ENCODE peak calls at places on chromosomes 11 and 22, in eight cellular contexts. V, A, E, Z, P, K, H and U are unnamed samples.

GRCh38 chr11:130037058-130037457 is 32.6 kb upstream of the APLP2 start:
- DNase-seq in K (no peak), H (no peak), Z (no peak), V (no peak), A (no peak), E (peak; percentile 73), P (no peak), U (peak; percentile 95)

GRCh38 chr11:115527534-115528125 is 23.4 kb upstream of the CADM1 start:
- DNase-seq in Z (no peak), H (no peak), A (no peak), E (peak; percentile 48), K (no peak), P (no peak), V (peak; percentile 40), U (no peak)

GRCh38 chr11:119320593-119321524 is 3.9 kb upstream of the MCAM start:
- DNase-seq in Z (no peak), E (peak; percentile 67), V (peak; percentile 70), K (peak; percentile 60), A (peak; percentile 78), P (peak; percentile 79), H (peak; percentile 74), U (no peak)

GRCh38 chr11:6925636-6926207 is 504 bp upstream of the ZNF215 start:
- DNase-seq in A (no peak), V (peak; percentile 52), P (peak; percentile 39), Z (no peak), K (no peak), E (peak; percentile 8), H (no peak), U (no peak)

GRCh38 chr11:72584293-72584921 is 89.8 kb downstream of the PDE2A start:
- DNase-seq in H (no peak), Z (peak; percentile 15), A (peak; percentile 29), E (no peak), V (peak; percentile 86), K (no peak), P (no peak), U (no peak)

GRCh38 chr11:75498556-75499255 is 27.0 kb downstream of the GDPD5 start:
- DNase-seq in Z (no peak), V (no peak), E (no peak), P (no peak), K (no peak), A (no peak), H (no peak), U (no peak)

GRCh38 chr22:20808844-20809243 is 34.9 kb downstream of the SERPIND1 start:
- DNase-seq in A (no peak), H (no peak), P (no peak), E (no peak), V (no peak), K (no peak), Z (no peak), U (no peak)

GRCh38 chr11:5689551-5689983 is at the start of gene TRIM22:
- DNase-seq in H (peak; percentile 74), K (peak; percentile 6), E (peak; percentile 32), V (peak; percentile 52), A (peak; percentile 61), Z (no peak), P (peak; percentile 90), U (peak; percentile 20)

GRCh38 chr11:76653674-76654309 is 16.8 kb downstream of the LRRC32 start:
- DNase-seq in P (no peak), H (no peak), V (peak; percentile 14), A (peak; percentile 57), Z (no peak), K (no peak), E (peak; percentile 46), U (no peak)

GRCh38 chr11:3037041-3037944 is 19.9 kb downstream of the CARS1 start:
- DNase-seq in Z (peak; percentile 17), P (peak; percentile 87), A (peak; percentile 80), V (peak; percentile 84), E (peak; percentile 91), K (peak; percentile 75), H (peak; percentile 53), U (no peak)

GRCh38 chr11:12693075-12693473 is 18.9 kb downstream of the TEAD1 start:
- DNase-seq in P (no peak), Z (no peak), V (no peak), H (no peak), E (no peak), K (peak; percentile 48), A (no peak), U (no peak)

GRCh38 chr11:121494355-121495099 is 41.8 kb upstream of the SORL1-AS1 start:
- DNase-seq in P (peak; percentile 84), Z (no peak), K (no peak), H (peak; percentile 66), A (no peak), E (no peak), V (no peak), U (no peak)

GRCh38 chr11:15942936-15943335 is 413.4 kb downstream of the SOX6 start:
- DNase-seq in V (no peak), P (no peak), E (no peak), A (no peak), K (no peak), Z (no peak), H (no peak), U (no peak)

GRCh38 chr11:108732395-108732794 is 67.5 kb downstream of the DDX10 start:
- DNase-seq in V (no peak), Z (no peak), K (no peak), E (no peak), H (no peak), P (no peak), A (no peak), U (no peak)

GRCh38 chr22:37753746-37754145 is 54.0 kb upstream of the GCAT start:
- DNase-seq in H (no peak), E (no peak), A (no peak), Z (no peak), V (no peak), P (no peak), K (no peak), U (no peak)

GRCh38 chr11:86551286-86551685 is 121.1 kb downstream of the ME3 start:
- DNase-seq in H (peak; percentile 52), V (no peak), K (no peak), A (peak; percentile 40), E (peak; percentile 52), Z (no peak), P (no peak), U (peak; percentile 59)

GRCh38 chr22:31952459-31952858 is 8.1 kb downstream of the YWHAH start:
- DNase-seq in H (no peak), A (no peak), K (no peak), E (no peak), P (no peak), Z (no peak), V (no peak), U (peak; percentile 48)

GRCh38 chr11:2892215-2893020 is 6.8 kb upstream of the CDKN1C start:
- DNase-seq in H (peak; percentile 53), P (peak; percentile 76), K (no peak), A (peak; percentile 83), E (peak; percentile 61), Z (peak; percentile 19), V (peak; percentile 88), U (no peak)

GRCh38 chr11:69374110-69374981 is 80.4 kb downstream of the MYEOV start:
- DNase-seq in V (peak; percentile 45), A (no peak), K (peak; percentile 70), E (no peak), H (no peak), P (no peak), Z (no peak), U (no peak)

GRCh38 chr22:17403906-17404305 is 34.6 kb downstream of the CECR2 start:
- DNase-seq in K (no peak), P (no peak), Z (no peak), A (peak; percentile 17), H (peak; percentile 67), V (no peak), E (no peak), U (no peak)
- H3K27ac ChIP-seq in K (no peak overlapping the region), P (no peak overlapping the region), Z (no peak overlapping the region), A (no peak overlapping the region), H (no peak overlapping the region), V (no peak overlapping the region), E (no peak overlapping the region), U (no peak overlapping the region)

GRCh38 chr11:67058506-67058905 is 1.9 kb downstream of the RHOD start:
- DNase-seq in E (no peak), P (no peak), H (no peak), A (no peak), K (no peak), V (no peak), Z (no peak), U (no peak)
- H3K27ac ChIP-seq in E (no peak overlapping the region), P (no peak overlapping the region), H (no peak overlapping the region), A (no peak overlapping the region), K (no peak overlapping the region), V (no peak overlapping the region), Z (no peak overlapping the region), U (peak overlapping the region; percentile 98)

GRCh38 chr11:114082767-114083181 is 23.3 kb downstream of the ZBTB16 start:
- DNase-seq in Z (no peak), P (no peak), E (no peak), H (no peak), A (peak; percentile 44), K (no peak), V (no peak), U (no peak)

GRCh38 chr11:114083256-114084252 is 24.0 kb downstream of the ZBTB16 start:
- DNase-seq in P (no peak), E (no peak), K (no peak), Z (no peak), H (no peak), A (no peak), V (no peak), U (no peak)

GRCh38 chr11:114081641-114082414 is 22.3 kb downstream of the ZBTB16 start:
- DNase-seq in Z (no peak), K (no peak), P (no peak), A (no peak), E (peak; percentile 39), H (no peak), V (no peak), U (no peak)

GRCh38 chr11:114080769-114081168 is 21.3 kb downstream of the ZBTB16 start:
- DNase-seq in H (no peak), E (no peak), V (no peak), K (no peak), Z (no peak), A (no peak), P (no peak), U (no peak)

GRCh38 chr11:114082415-114082748 is 22.9 kb downstream of the ZBTB16 start:
- DNase-seq in H (no peak), E (peak; percentile 63), Z (no peak), V (no peak), K (no peak), A (no peak), P (no peak), U (no peak)
- H3K27ac ChIP-seq in H (no peak overlapping the region), E (peak overlapping the region; percentile 89), Z (no peak overlapping the region), V (no peak overlapping the region), K (no peak overlapping the region), A (peak overlapping the region; percentile 79), P (no peak overlapping the region), U (no peak overlapping the region)

GRCh38 chr11:45811571-45812290 is 6.8 kb downstream of the SLC35C1 start:
- DNase-seq in K (no peak), A (no peak), E (no peak), H (no peak), P (no peak), Z (no peak), V (no peak), U (no peak)

GRCh38 chr11:45815747-45816146 is 10.8 kb downstream of the SLC35C1 start:
- DNase-seq in K (peak; percentile 22), P (no peak), Z (no peak), H (no peak), E (no peak), V (peak; percentile 57), A (no peak), U (no peak)

GRCh38 chr11:45811109-45811435 is 6.1 kb downstream of the SLC35C1 start:
- DNase-seq in H (no peak), E (no peak), P (no peak), V (no peak), A (no peak), K (no peak), Z (no peak), U (no peak)

GRCh38 chr11:45810431-45811108 is 5.6 kb downstream of the SLC35C1 start:
- DNase-seq in Z (no peak), E (no peak), P (no peak), H (no peak), V (no peak), K (no peak), A (no peak), U (no peak)

GRCh38 chr11:45812581-45813548 is 7.9 kb downstream of the SLC35C1 start:
- DNase-seq in V (no peak), K (no peak), Z (no peak), A (no peak), H (no peak), P (no peak), E (no peak), U (no peak)
- H3K27ac ChIP-seq in V (no peak overlapping the region), K (no peak overlapping the region), Z (peak overlapping the region; percentile 13), A (no peak overlapping the region), H (no peak overlapping the region), P (no peak overlapping the region), E (no peak overlapping the region), U (no peak overlapping the region)